ENCODE peak calls at places on chromosome 6, in seven cellular contexts. U is choroid plexus epithelial cell; K is Calu3; V is lower leg skin; O is endothelial cell of umbilical vein; W is stomach; H is CD8-positive, alpha-beta T cell. N is an unnamed sample.
A peak's percentile ranks its signal among the peaks of the same experiment; 100 is the strongest.

GRCh38 chr6:77173472-77174074 is 289.7 kb downstream of the HTR1B start:
- DNase-seq in K (no peak), O (no peak), W (no peak), H (no peak), U (peak; percentile 40), V (no peak), N (no peak)

GRCh38 chr6:7467007-7467897 is 74.2 kb upstream of the DSP start:
- DNase-seq in V (no peak), K (peak; percentile 12), U (peak; percentile 15), W (peak; percentile 40), O (no peak), H (no peak), N (no peak)

GRCh38 chr6:41887355-41887754 is 7.8 kb downstream of the USP49 start:
- DNase-seq in O (no peak), H (no peak), U (no peak), V (no peak), W (no peak), K (no peak), N (no peak)

GRCh38 chr6:157551041-157551832 is 170.2 kb downstream of the ZDHHC14 start:
- DNase-seq in V (peak; percentile 42), W (no peak), U (no peak), K (peak; percentile 34), H (no peak), O (no peak), N (no peak)

GRCh38 chr6:2857580-2858337 is 16.1 kb upstream of the SERPINB1 start:
- DNase-seq in H (peak; percentile 52), W (no peak), O (peak; percentile 98), K (peak; percentile 82), U (peak; percentile 92), V (no peak), N (no peak)

GRCh38 chr6:7628915-7629314 is 38.9 kb downstream of the SNRNP48 start:
- DNase-seq in H (no peak), K (no peak), O (no peak), W (no peak), U (no peak), V (no peak), N (no peak)

GRCh38 chr6:135493218-135493961 is 4.2 kb downstream of the AHI1 start:
- DNase-seq in O (peak; percentile 35), V (no peak), U (peak; percentile 74), W (no peak), K (no peak), H (no peak), N (no peak)

GRCh38 chr6:159989471-159989870 is 20.6 kb downstream of the IGF2R start:
- DNase-seq in U (no peak), O (no peak), H (no peak), W (no peak), K (no peak), V (no peak), N (no peak)

GRCh38 chr6:4732691-4733315 is 43.4 kb upstream of the CDYL start:
- DNase-seq in O (peak; percentile 85), H (no peak), K (peak; percentile 31), W (peak; percentile 44), V (no peak), U (peak; percentile 88), N (peak; percentile 66)

DNA sequence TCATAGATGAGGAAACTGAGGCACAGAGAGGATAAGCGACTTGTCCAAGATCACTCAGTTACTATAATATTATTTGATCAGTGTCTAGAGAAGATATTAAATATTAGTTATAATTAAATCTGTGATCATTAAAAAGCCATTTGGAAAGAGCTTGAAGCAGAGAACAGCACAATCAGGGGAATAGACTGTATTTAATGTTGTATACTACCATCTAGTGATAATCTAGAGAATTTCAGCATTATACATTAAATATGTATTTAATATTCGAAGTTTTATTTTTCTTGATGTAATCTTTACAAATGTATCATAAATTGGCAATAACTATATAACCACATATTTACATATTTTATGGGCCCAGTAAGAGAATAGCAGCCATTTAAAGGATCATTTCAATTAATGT is 20.2 kb upstream of the MTCL3 start:
- DNase-seq in O (peak; percentile 26), W (no peak), U (peak; percentile 65), K (no peak), H (no peak), V (no peak), N (no peak)
- TF ChIP-seq CTCF in O (peak; percentile 3), W (peak; percentile 41), U (peak; percentile 45), K (no peak), H (peak; percentile 69), V (no peak), N (peak; percentile 29)

DNA sequence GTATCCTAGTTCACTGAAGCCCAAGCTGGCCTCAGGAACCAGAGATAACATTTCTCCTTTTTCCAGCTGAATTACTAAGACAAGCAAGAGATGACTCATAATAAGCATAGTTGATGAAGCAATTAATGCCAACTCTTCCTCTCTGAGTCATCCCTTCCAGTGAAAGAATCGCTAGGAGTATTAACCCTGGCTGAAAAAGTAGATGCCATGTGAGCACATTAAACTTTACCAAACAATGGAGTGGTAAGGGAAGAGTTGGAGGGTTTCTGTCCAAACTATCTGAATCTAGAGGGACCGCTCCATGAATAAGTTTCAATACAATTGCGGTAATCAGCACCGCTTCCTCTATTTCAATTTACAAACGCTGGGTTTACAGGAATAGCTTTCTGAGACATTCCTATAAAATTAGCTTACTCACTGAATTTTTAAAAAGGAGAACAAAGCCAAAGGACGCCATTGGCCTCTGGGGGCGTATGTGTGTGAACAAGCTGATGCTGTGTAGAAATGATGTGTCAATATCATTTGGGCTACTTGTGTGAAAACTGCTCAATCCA is 48.3 kb downstream of the ATXN1 start:
- DNase-seq in V (peak; percentile 87), O (peak; percentile 94), U (peak; percentile 90), H (no peak), W (no peak), K (peak; percentile 36), N (no peak)
- TF ChIP-seq CTCF in V (no peak), O (peak; percentile 35), U (peak; percentile 54), H (no peak), W (no peak), K (no peak), N (no peak)

DNA sequence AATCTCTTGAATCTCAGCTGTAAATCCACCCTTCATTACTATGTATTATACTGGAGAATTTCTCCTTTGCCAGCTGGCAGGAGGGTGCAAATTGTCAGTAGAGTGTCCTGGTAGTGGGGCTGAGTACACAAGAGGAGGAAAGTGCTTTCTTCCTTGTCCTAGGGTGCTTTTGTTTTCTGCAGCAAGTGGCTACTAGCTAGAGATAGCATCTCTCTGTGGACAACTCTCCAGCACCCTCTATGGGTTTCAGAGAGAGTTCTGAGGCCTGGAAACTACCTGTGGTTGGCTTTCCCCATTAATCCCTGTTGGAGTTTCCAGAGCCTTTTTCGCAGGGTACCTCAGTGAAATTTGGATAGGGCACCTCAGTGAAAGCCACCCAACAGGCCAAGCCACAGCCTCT is 422.5 kb upstream of the RGS17 start:
- DNase-seq in W (no peak), U (peak; percentile 51), O (no peak), V (no peak), K (peak; percentile 1), H (no peak), N (no peak)
- TF ChIP-seq CTCF in W (peak; percentile 8), U (peak; percentile 75), O (no peak), V (no peak), K (no peak), H (no peak), N (no peak)

DNA sequence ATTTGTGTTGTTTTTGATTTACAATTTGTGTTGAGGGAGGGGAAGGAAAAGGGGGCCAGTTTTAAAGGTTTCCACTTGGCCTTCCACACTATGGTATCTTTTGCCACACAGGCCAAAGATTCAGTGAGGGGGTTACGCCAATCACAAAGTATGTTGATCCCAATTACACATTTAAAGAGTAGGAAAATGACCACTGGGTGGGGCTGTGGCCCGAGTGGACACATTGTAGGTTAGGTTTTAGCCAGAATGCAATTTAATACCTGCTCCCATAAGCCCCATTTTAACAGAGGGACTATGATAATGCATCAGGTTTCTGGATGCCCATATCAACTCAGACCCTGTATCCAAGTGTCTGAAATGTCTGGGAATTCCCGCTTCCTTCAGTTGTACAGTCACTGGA is 15.6 kb downstream of the VGLL2 start:
- DNase-seq in W (no peak), V (no peak), K (peak; percentile 30), O (no peak), U (no peak), H (no peak), N (no peak)
- TF ChIP-seq CTCF in W (no peak), V (no peak), K (no peak), O (no peak), U (peak; percentile 35), H (no peak), N (no peak)

GRCh38 chr6:40714143-40714542 is 127.0 kb upstream of the LRFN2 start:
- DNase-seq in K (no peak), V (no peak), U (no peak), O (no peak), H (no peak), W (no peak), N (no peak)
- TF ChIP-seq CTCF in K (no peak), V (no peak), U (no peak), O (no peak), H (no peak), W (no peak), N (no peak)

GRCh38 chr6:148747493-148748160 is 797 bp downstream of the UST start:
- DNase-seq in O (peak; percentile 6), H (peak; percentile 54), V (peak; percentile 93), K (peak; percentile 22), W (peak; percentile 52), U (peak; percentile 55), N (peak; percentile 67)
- TF ChIP-seq CTCF in O (no peak), H (no peak), V (no peak), K (no peak), W (no peak), U (no peak), N (no peak)